ENCODE peak calls at places on chromosomes 6 and 20, in five cellular contexts. One of them, this sample, is unnamed.

GRCh38 chr6:166005401-166005845 is 162.2 kb downstream of the TBXT start:
- DNase-seq in HEK293T: no peak
- DNase-seq in H1: no peak
- DNase-seq in HepG2: no peak
- DNase-seq in GM12878: no peak
- DNase-seq in this sample: no peak

GRCh38 chr20:32437391-32438074 is 79.4 kb downstream of the ASXL1 start:
- DNase-seq in HEK293T: no peak
- DNase-seq in H1: no peak
- DNase-seq in HepG2: peak; percentile 77
- DNase-seq in GM12878: no peak
- DNase-seq in this sample: no peak

GRCh38 chr6:25945175-25945574 is 14.7 kb upstream of the SLC17A2 start:
- DNase-seq in HEK293T: no peak
- DNase-seq in H1: no peak
- DNase-seq in HepG2: no peak
- DNase-seq in GM12878: peak; percentile 51
- DNase-seq in this sample: no peak

GRCh38 chr6:138036111-138036510 is 71.1 kb downstream of the PERP start:
- DNase-seq in HEK293T: no peak
- DNase-seq in H1: no peak
- DNase-seq in HepG2: no peak
- DNase-seq in GM12878: no peak
- DNase-seq in this sample: no peak

GRCh38 chr20:4709261-4710105 is 12.2 kb upstream of the PRND start:
- DNase-seq in HEK293T: no peak
- DNase-seq in H1: no peak
- DNase-seq in HepG2: no peak
- DNase-seq in GM12878: no peak
- DNase-seq in this sample: no peak

GRCh38 chr20:38751360-38751976 is 3.2 kb downstream of the ACTR5 start:
- DNase-seq in HEK293T: peak; percentile 37
- DNase-seq in H1: no peak
- DNase-seq in HepG2: peak; percentile 52
- DNase-seq in GM12878: no peak
- DNase-seq in this sample: no peak

GRCh38 chr20:5621305-5621704 is 128.9 kb upstream of the SHLD1 start:
- DNase-seq in HEK293T: no peak
- DNase-seq in H1: no peak
- DNase-seq in HepG2: no peak
- DNase-seq in GM12878: no peak
- DNase-seq in this sample: no peak

GRCh38 chr6:149867876-149868640 is 3.9 kb upstream of the LRP11 start:
- DNase-seq in HEK293T: no peak
- DNase-seq in H1: no peak
- DNase-seq in HepG2: peak; percentile 59
- DNase-seq in GM12878: no peak
- DNase-seq in this sample: no peak

GRCh38 chr6:34152806-34153565 is 7.1 kb upstream of the GRM4 start:
- DNase-seq in HEK293T: no peak
- DNase-seq in H1: no peak
- DNase-seq in HepG2: no peak
- DNase-seq in GM12878: no peak
- DNase-seq in this sample: no peak

GRCh38 chr20:1861347-1861987 is 33.7 kb upstream of the SIRPA start:
- DNase-seq in HEK293T: no peak
- DNase-seq in H1: no peak
- DNase-seq in HepG2: no peak
- DNase-seq in GM12878: no peak
- DNase-seq in this sample: no peak

GRCh38 chr20:36261389-36262105 is 25.3 kb downstream of the AAR2 start:
- DNase-seq in HEK293T: no peak
- DNase-seq in H1: no peak
- DNase-seq in HepG2: no peak
- DNase-seq in GM12878: no peak
- DNase-seq in this sample: no peak

GRCh38 chr20:49505518-49505917 is 23.1 kb upstream of the KCNB1 start:
- DNase-seq in HEK293T: no peak
- DNase-seq in H1: no peak
- DNase-seq in HepG2: no peak
- DNase-seq in GM12878: no peak
- DNase-seq in this sample: no peak

GRCh38 chr20:49276895-49277785 is 717 bp downstream of the ZNFX1 start:
- DNase-seq in HEK293T: no peak
- DNase-seq in H1: no peak
- DNase-seq in HepG2: no peak
- DNase-seq in GM12878: no peak
- DNase-seq in this sample: no peak

GRCh38 chr20:48708116-48708515 is 119.7 kb downstream of the PREX1 start:
- DNase-seq in HEK293T: no peak
- DNase-seq in H1: no peak
- DNase-seq in HepG2: no peak
- DNase-seq in GM12878: no peak
- DNase-seq in this sample: no peak

GRCh38 chr6:20463396-20463795 is 61.7 kb downstream of the E2F3 start:
- DNase-seq in HEK293T: no peak
- DNase-seq in H1: no peak
- DNase-seq in HepG2: no peak
- DNase-seq in GM12878: peak; percentile 69
- DNase-seq in this sample: no peak

GRCh38 chr6:41687501-41688175 is 47.8 kb downstream of the TFEB start:
- DNase-seq in HEK293T: no peak
- DNase-seq in H1: peak; percentile 62
- DNase-seq in HepG2: no peak
- DNase-seq in GM12878: no peak
- DNase-seq in this sample: peak; percentile 27

GRCh38 chr6:109121411-109121810 is 26.1 kb downstream of the CEP57L1 start:
- DNase-seq in HEK293T: no peak
- DNase-seq in H1: no peak
- DNase-seq in HepG2: no peak
- DNase-seq in GM12878: no peak
- DNase-seq in this sample: no peak

GRCh38 chr6:166277021-166277420 is 31.2 kb downstream of the PRR18 start:
- DNase-seq in HEK293T: no peak
- DNase-seq in H1: no peak
- DNase-seq in HepG2: no peak
- DNase-seq in GM12878: no peak
- DNase-seq in this sample: no peak

GRCh38 chr6:3806169-3806922 is 42.8 kb upstream of the FAM50B start:
- DNase-seq in HEK293T: no peak
- DNase-seq in H1: no peak
- DNase-seq in HepG2: peak; percentile 95
- DNase-seq in GM12878: no peak
- DNase-seq in this sample: no peak

GRCh38 chr6:155483858-155484257 is 28.2 kb upstream of the NOX3 start:
- DNase-seq in HEK293T: no peak
- DNase-seq in H1: no peak
- DNase-seq in HepG2: peak; percentile 31
- DNase-seq in GM12878: no peak
- DNase-seq in this sample: no peak

GRCh38 chr20:23314714-23315498 is 35.7 kb upstream of the NXT1 start:
- DNase-seq in HEK293T: no peak
- DNase-seq in H1: no peak
- DNase-seq in HepG2: no peak
- DNase-seq in GM12878: no peak
- DNase-seq in this sample: no peak

GRCh38 chr6:146014233-146014632 is 14.6 kb upstream of the GRM1 start:
- DNase-seq in HEK293T: no peak
- DNase-seq in H1: no peak
- DNase-seq in HepG2: no peak
- DNase-seq in GM12878: no peak
- DNase-seq in this sample: no peak

GRCh38 chr20:36821964-36822437 is 48.4 kb upstream of the DSN1 start:
- DNase-seq in HEK293T: no peak
- DNase-seq in H1: no peak
- DNase-seq in HepG2: no peak
- DNase-seq in GM12878: no peak
- DNase-seq in this sample: no peak

GRCh38 chr6:34223381-34223963 is 13.2 kb upstream of the HMGA1 start:
- DNase-seq in HEK293T: no peak
- DNase-seq in H1: no peak
- DNase-seq in HepG2: no peak
- DNase-seq in GM12878: no peak
- DNase-seq in this sample: no peak

GRCh38 chr6:39706819-39707218 is 18.4 kb downstream of the KIF6 start:
- DNase-seq in HEK293T: no peak
- DNase-seq in H1: no peak
- DNase-seq in HepG2: no peak
- DNase-seq in GM12878: no peak
- DNase-seq in this sample: no peak

GRCh38 chr6:82767037-82767436 is 298.6 kb downstream of the UBE3D start:
- DNase-seq in HEK293T: no peak
- DNase-seq in H1: no peak
- DNase-seq in HepG2: no peak
- DNase-seq in GM12878: no peak
- DNase-seq in this sample: no peak

GRCh38 chr6:151723152-151723551 is 84.3 kb upstream of the ESR1 start:
- DNase-seq in HEK293T: no peak
- DNase-seq in H1: no peak
- DNase-seq in HepG2: no peak
- DNase-seq in GM12878: no peak
- DNase-seq in this sample: no peak

GRCh38 chr6:76043690-76044089 is 28.8 kb downstream of the IMPG1 start:
- DNase-seq in HEK293T: no peak
- DNase-seq in H1: no peak
- DNase-seq in HepG2: no peak
- DNase-seq in GM12878: no peak
- DNase-seq in this sample: no peak

GRCh38 chr6:84764332-84765049 is at the start of gene TBX18:
- DNase-seq in HEK293T: peak; percentile 80
- DNase-seq in H1: peak; percentile 83
- DNase-seq in HepG2: peak; percentile 35
- DNase-seq in GM12878: no peak
- DNase-seq in this sample: peak; percentile 85

DNA sequence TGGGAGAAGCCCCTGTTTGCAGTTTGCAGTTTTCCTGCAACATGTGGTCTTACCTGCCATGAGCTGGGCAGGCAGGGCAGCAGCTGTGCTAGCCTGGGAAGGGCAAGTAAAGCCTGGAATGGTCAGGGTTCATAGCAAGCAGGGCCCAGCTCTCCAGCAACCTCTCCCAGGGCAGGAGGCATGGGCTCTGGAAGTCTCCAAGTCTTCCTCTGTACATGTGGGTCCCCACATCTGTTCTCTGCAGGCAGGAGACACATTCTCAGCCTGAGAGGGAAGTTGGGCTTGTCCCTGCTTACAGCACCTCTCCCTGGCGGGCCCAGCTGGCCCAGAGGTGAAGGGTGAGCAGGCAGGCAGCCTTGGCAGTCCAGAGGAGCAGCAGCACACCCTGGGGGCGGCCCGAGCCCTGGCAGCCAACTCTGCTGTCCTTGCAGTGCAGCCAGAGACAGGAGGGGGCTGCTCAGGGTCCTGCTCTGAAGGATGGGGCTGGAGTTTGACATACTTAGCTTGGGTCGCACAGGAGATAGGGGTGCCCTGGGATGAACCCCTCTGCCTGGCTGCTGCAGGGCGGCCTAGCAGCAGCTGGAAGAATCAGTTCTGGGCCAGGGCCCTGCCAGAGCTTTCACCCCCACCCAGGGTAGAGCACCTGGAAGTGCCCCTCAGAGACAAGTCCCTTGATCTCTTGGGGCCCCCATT is 176.0 kb downstream of the MRPL14 start:
- DNase-seq in HEK293T: peak; percentile 35
- DNase-seq in H1: peak; percentile 56
- DNase-seq in HepG2: peak; percentile 73
- DNase-seq in GM12878: no peak
- DNase-seq in this sample: no peak
- TF ChIP-seq SUZ12 in HEK293T: no peak
- TF ChIP-seq SUZ12 in H1: no peak
- TF ChIP-seq SUZ12 in HepG2: no peak
- TF ChIP-seq SUZ12 in GM12878: no peak
- TF ChIP-seq SUZ12 in this sample: no peak

GRCh38 chr20:34580588-34580940 is 22.0 kb downstream of the MAP1LC3A start:
- DNase-seq in HEK293T: no peak
- DNase-seq in H1: no peak
- DNase-seq in HepG2: no peak
- DNase-seq in GM12878: no peak
- DNase-seq in this sample: no peak

GRCh38 chr20:34578521-34579147 is 20.1 kb downstream of the MAP1LC3A start:
- DNase-seq in HEK293T: no peak
- DNase-seq in H1: no peak
- DNase-seq in HepG2: no peak
- DNase-seq in GM12878: no peak
- DNase-seq in this sample: no peak

GRCh38 chr20:34581341-34582189 is 23.0 kb downstream of the MAP1LC3A start:
- DNase-seq in HEK293T: peak; percentile 22
- DNase-seq in H1: no peak
- DNase-seq in HepG2: no peak
- DNase-seq in GM12878: peak; percentile 21
- DNase-seq in this sample: peak; percentile 32

GRCh38 chr20:34579191-34579661 is 20.7 kb downstream of the MAP1LC3A start:
- DNase-seq in HEK293T: no peak
- DNase-seq in H1: no peak
- DNase-seq in HepG2: peak; percentile 45
- DNase-seq in GM12878: no peak
- DNase-seq in this sample: no peak

GRCh38 chr20:34579936-34580587 is 21.5 kb downstream of the MAP1LC3A start:
- DNase-seq in HEK293T: no peak
- DNase-seq in H1: no peak
- DNase-seq in HepG2: no peak
- DNase-seq in GM12878: peak; percentile 67
- DNase-seq in this sample: no peak
- TF ChIP-seq SUZ12 in HEK293T: no peak
- TF ChIP-seq SUZ12 in H1: no peak
- TF ChIP-seq SUZ12 in HepG2: no peak
- TF ChIP-seq SUZ12 in GM12878: no peak
- TF ChIP-seq SUZ12 in this sample: no peak

GRCh38 chr20:12036142-12036541 is 118.4 kb downstream of the BTBD3 start:
- DNase-seq in HEK293T: no peak
- DNase-seq in H1: no peak
- DNase-seq in HepG2: no peak
- DNase-seq in GM12878: no peak
- DNase-seq in this sample: no peak

GRCh38 chr20:12028771-12029170 is 111.1 kb downstream of the BTBD3 start:
- DNase-seq in HEK293T: no peak
- DNase-seq in H1: no peak
- DNase-seq in HepG2: no peak
- DNase-seq in GM12878: no peak
- DNase-seq in this sample: no peak

GRCh38 chr20:12030470-12030869 is 112.8 kb downstream of the BTBD3 start:
- DNase-seq in HEK293T: no peak
- DNase-seq in H1: no peak
- DNase-seq in HepG2: no peak
- DNase-seq in GM12878: no peak
- DNase-seq in this sample: no peak
- TF ChIP-seq SUZ12 in HEK293T: no peak
- TF ChIP-seq SUZ12 in H1: no peak
- TF ChIP-seq SUZ12 in HepG2: no peak
- TF ChIP-seq SUZ12 in GM12878: no peak
- TF ChIP-seq SUZ12 in this sample: no peak

DNA sequence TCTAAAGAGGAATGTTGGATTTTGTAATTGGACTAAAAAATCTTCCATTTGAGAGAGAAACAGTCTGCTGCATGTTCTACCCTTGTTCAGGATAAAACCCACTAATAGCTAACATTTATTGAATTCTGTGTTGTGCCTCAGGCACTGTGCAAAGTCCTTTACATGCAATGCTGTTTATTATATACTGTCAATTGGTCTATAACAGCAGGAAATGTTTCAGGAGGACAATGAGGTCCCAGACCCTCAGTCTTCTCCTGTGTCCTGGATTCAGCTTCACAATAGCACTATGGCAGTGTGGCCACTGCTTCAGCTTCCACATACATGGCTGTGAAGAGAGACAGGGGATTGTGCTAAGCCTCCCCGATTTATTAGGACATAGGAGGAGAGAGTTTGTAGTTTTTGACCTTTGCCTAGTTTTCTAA is 11.0 kb downstream of the PTPN1 start:
- DNase-seq in HEK293T: no peak
- DNase-seq in H1: no peak
- DNase-seq in HepG2: no peak
- DNase-seq in GM12878: no peak
- DNase-seq in this sample: no peak
- TF ChIP-seq SUZ12 in HEK293T: no peak
- TF ChIP-seq SUZ12 in H1: no peak
- TF ChIP-seq SUZ12 in HepG2: no peak
- TF ChIP-seq SUZ12 in GM12878: no peak
- TF ChIP-seq SUZ12 in this sample: no peak

This sample was measured in NT2/D1.